ENCODE peak calls at places on chromosome 4, in five cellular contexts. I is GM03348, C is globus pallidus, G is Right ventricle myocardium inferior, Z is amniotic epithelial cell. V is an unnamed sample.

GRCh38 chr4:99856166-99856565 is 38.1 kb downstream of the LAMTOR3 start:
- DNase-seq in G (no peak), I (peak; percentile 16), Z (peak; percentile 71), C (peak; percentile 10), V (peak; percentile 46)

GRCh38 chr4:55635760-55636621 is at the start of gene NMU:
- DNase-seq in Z (no peak), G (peak; percentile 64), I (peak; percentile 44), C (no peak), V (no peak)

GRCh38 chr4:74433043-74433442 is 11.9 kb upstream of the AREG start:
- DNase-seq in C (no peak), G (no peak), I (peak; percentile 33), Z (peak; percentile 79), V (no peak)

GRCh38 chr4:41977709-41978108 is 3.8 kb upstream of the DCAF4L1 start:
- DNase-seq in I (no peak), G (no peak), Z (no peak), C (no peak), V (no peak)

GRCh38 chr4:136412708-136413107 is 1119.6 kb downstream of the PCDH18 start:
- DNase-seq in I (no peak), C (no peak), Z (peak; percentile 74), G (no peak), V (peak; percentile 42)

GRCh38 chr4:94995684-94996394 is 238.1 kb downstream of the BMPR1B start:
- DNase-seq in I (peak; percentile 23), G (no peak), Z (no peak), C (peak; percentile 38), V (peak; percentile 4)

GRCh38 chr4:142845293-142846070 is 619 bp downstream of the INPP4B start:
- DNase-seq in G (no peak), C (no peak), I (peak; percentile 11), Z (no peak), V (no peak)

GRCh38 chr4:122777846-122778501 is 45.5 kb downstream of the BBS12 start:
- DNase-seq in G (no peak), I (peak; percentile 69), Z (peak; percentile 85), C (no peak), V (peak; percentile 90)

GRCh38 chr4:151263455-151263854 is 13.5 kb upstream of the PRSS48 start:
- DNase-seq in I (no peak), G (no peak), Z (no peak), C (no peak), V (no peak)

GRCh38 chr4:186729856-186730255 is 6.2 kb upstream of the FAT1 start:
- DNase-seq in G (no peak), Z (no peak), I (no peak), C (no peak), V (no peak)

GRCh38 chr4:147674496-147674895 is 9.5 kb downstream of the PRMT9 start:
- DNase-seq in Z (no peak), I (no peak), C (no peak), G (no peak), V (peak; percentile 59)

GRCh38 chr4:86594559-86595425 is 677 bp downstream of the PTPN13 start:
- DNase-seq in Z (peak; percentile 74), C (peak; percentile 82), G (peak; percentile 75), I (peak; percentile 86), V (peak; percentile 96)

GRCh38 chr4:110618091-110619000 is 4.5 kb downstream of the PITX2 start:
- DNase-seq in I (no peak), Z (peak; percentile 80), G (no peak), C (no peak), V (no peak)

GRCh38 chr4:67883463-67883862 is 339 bp downstream of the TMPRSS11D start:
- DNase-seq in Z (peak; percentile 7), C (no peak), G (no peak), I (no peak), V (peak; percentile 18)

GRCh38 chr4:124433500-124433899 is 279.0 kb downstream of the ANKRD50 start:
- DNase-seq in G (no peak), Z (peak; percentile 51), C (no peak), I (no peak), V (no peak)